ENCODE peak calls at places on chromosome 6, in four cellular contexts. One of them, this sample, is unnamed.

GRCh38 chr6:132648356-132648755 is 10.6 kb downstream of the TAAR1 start:
- DNase-seq in A549: peak
- DNase-seq in HFF-Myc: peak
- DNase-seq in OCI-LY7: no peak
- DNase-seq in this sample: no peak

GRCh38 chr6:46690126-46690525 is 2.4 kb downstream of the TDRD6 start:
- DNase-seq in A549: no peak
- DNase-seq in HFF-Myc: no peak
- DNase-seq in OCI-LY7: no peak
- DNase-seq in this sample: no peak

GRCh38 chr6:40563111-40563510 is 24.1 kb downstream of the LRFN2 start:
- DNase-seq in OCI-LY7: no peak
- DNase-seq in HFF-Myc: no peak
- DNase-seq in A549: no peak
- DNase-seq in this sample: no peak

GRCh38 chr6:115272311-115272710 is 788.4 kb downstream of the FRK start:
- DNase-seq in OCI-LY7: no peak
- DNase-seq in A549: no peak
- DNase-seq in HFF-Myc: no peak
- DNase-seq in this sample: no peak

GRCh38 chr6:154791561-154792317 is 58.5 kb downstream of the SCAF8 start:
- DNase-seq in HFF-Myc: no peak
- DNase-seq in OCI-LY7: no peak
- DNase-seq in A549: no peak
- DNase-seq in this sample: no peak

GRCh38 chr6:111604259-111605099 is 1.2 kb downstream of the TRAF3IP2 start:
- DNase-seq in HFF-Myc: peak
- DNase-seq in A549: no peak
- DNase-seq in OCI-LY7: no peak
- DNase-seq in this sample: no peak

GRCh38 chr6:138973481-138974140 is 14.4 kb downstream of the REPS1 start:
- DNase-seq in A549: peak
- DNase-seq in OCI-LY7: no peak
- DNase-seq in HFF-Myc: no peak
- DNase-seq in this sample: no peak

GRCh38 chr6:25472314-25472713 is 179.7 kb upstream of the SCGN start:
- DNase-seq in HFF-Myc: no peak
- DNase-seq in A549: no peak
- DNase-seq in OCI-LY7: no peak
- DNase-seq in this sample: peak

GRCh38 chr6:80245043-80245442 is 138.6 kb downstream of the BCKDHB start:
- DNase-seq in A549: no peak
- DNase-seq in HFF-Myc: no peak
- DNase-seq in OCI-LY7: no peak
- DNase-seq in this sample: no peak

GRCh38 chr6:44226368-44227137 is 3.2 kb downstream of the SLC29A1 start:
- DNase-seq in OCI-LY7: no peak
- DNase-seq in A549: no peak
- DNase-seq in HFF-Myc: no peak
- DNase-seq in this sample: no peak

DNA sequence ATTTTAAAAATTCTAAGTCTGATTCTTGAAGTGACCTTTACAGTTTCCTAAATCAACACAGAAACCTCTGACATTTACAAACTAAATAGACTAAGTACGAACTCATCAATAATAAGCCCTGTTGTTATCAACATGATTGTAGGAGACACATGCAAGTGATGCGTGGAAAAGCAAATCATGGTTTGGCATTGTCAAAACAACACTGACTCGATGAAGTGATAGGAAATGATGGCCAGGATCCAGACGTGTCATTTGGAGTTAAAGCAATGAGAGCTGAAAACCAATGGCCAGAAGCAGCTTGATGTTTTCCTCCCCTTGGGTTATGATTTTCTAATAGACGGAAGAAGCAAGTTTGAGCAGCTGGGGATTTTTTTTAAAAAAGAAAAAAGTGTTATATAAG is 117.4 kb upstream of the FAM184A start:
- DNase-seq in OCI-LY7: no peak
- DNase-seq in A549: no peak
- DNase-seq in HFF-Myc: no peak
- DNase-seq in this sample: no peak
- H3K4me3 ChIP-seq in OCI-LY7: no peak
- H3K4me3 ChIP-seq in A549: no peak
- H3K4me3 ChIP-seq in HFF-Myc: no peak
- H3K4me3 ChIP-seq in this sample: no peak

DNA sequence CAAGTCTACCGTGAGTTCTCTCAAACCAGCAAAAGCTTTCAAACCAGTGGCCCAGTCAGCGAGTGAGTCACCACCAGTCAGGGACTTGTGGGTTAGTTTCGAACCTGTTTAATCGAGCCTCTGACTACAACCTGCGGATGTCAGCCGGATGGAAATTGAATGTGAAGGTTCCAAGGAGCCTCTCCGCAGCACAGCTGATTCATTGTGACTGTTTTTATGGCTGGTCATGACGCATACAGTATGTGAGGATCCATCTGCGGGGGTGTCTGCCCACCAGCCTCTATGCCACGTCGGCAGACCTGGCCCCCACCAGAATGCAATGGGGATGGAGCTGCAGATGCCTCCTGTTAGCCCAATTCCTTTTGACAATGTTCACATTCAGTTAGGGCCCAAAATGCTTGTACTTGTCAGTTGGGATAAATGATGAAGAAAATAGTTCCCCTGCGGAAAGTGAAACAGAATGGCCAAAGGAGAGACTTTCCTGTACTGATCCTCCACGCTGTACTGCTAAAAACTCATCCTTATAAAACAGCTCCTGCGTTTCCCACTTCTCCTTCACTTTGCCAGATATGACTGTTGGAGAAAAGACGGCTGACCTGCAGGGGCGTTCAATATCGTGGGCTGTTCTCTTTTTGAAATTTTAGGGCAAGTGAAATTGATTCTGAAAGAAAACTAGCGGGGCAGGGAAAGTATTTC is 206.6 kb downstream of the TFAP2B start:
- DNase-seq in A549: no peak
- DNase-seq in HFF-Myc: no peak
- DNase-seq in OCI-LY7: no peak
- DNase-seq in this sample: no peak
- TF ChIP-seq CTCF in A549: no peak
- TF ChIP-seq CTCF in HFF-Myc: no peak
- TF ChIP-seq CTCF in OCI-LY7: no peak
- TF ChIP-seq CTCF in this sample: no peak

GRCh38 chr6:1312193-1312443 is 220 bp downstream of the FOXQ1 start:
- DNase-seq in OCI-LY7: no peak
- DNase-seq in A549: no peak
- DNase-seq in HFF-Myc: no peak
- DNase-seq in this sample: no peak

GRCh38 chr6:1310628-1311399 is 1.1 kb upstream of the FOXQ1 start:
- DNase-seq in OCI-LY7: no peak
- DNase-seq in HFF-Myc: no peak
- DNase-seq in A549: peak
- DNase-seq in this sample: no peak

GRCh38 chr6:1312444-1313363 is 806 bp downstream of the FOXQ1 start:
- DNase-seq in HFF-Myc: no peak
- DNase-seq in OCI-LY7: no peak
- DNase-seq in A549: peak
- DNase-seq in this sample: no peak

GRCh38 chr6:1313364-1313754 is 1.5 kb downstream of the FOXQ1 start:
- DNase-seq in OCI-LY7: no peak
- DNase-seq in HFF-Myc: no peak
- DNase-seq in A549: no peak
- DNase-seq in this sample: no peak

DNA sequence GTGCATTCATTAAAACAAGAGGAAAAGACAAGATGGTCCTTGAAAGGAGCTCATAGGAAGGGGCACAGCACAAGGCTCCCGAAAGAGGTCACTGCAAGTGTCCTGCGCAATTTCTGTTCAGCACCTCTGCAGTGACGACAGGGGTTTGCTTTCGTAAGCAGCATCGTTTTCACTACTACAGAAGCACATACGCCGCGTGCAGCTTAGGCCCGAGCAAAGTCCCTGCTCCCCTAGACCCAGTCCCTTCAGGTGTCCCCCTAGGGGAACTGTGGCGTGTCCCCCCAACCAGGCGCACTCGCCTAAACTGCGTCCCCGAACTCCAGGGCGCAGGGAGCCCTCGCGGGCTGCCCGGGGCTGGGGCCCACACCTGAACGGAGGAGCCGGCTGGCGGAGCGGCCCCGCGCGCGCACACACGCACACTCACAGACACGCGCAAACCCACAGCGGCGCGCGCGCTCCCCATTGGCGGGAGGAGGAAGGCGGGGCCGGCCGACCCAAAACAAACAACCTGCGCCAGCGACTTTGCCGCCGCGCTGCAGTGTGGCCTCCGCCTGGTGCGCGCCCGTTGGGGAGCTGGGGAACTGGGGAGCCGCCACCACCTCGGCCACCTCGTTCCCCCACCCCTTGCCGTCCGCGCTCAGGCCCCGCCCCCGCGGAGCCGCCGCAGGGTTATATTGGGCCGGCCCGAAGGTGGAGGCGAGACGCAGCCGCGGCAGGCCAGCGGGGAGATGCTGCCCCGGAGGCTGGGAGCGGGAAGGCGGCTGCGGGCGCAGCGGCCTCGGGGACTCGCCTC is at the start of gene FOXQ1:
- DNase-seq in A549: peak
- DNase-seq in HFF-Myc: no peak
- DNase-seq in OCI-LY7: no peak
- DNase-seq in this sample: no peak
- H3K4me3 ChIP-seq in A549: peak
- H3K4me3 ChIP-seq in HFF-Myc: peak
- H3K4me3 ChIP-seq in OCI-LY7: no peak
- H3K4me3 ChIP-seq in this sample: peak

GRCh38 chr6:149962461-149963211 is 1.1 kb upstream of the ULBP1 start:
- DNase-seq in A549: no peak
- DNase-seq in HFF-Myc: no peak
- DNase-seq in OCI-LY7: no peak
- DNase-seq in this sample: no peak

GRCh38 chr6:149960488-149960887 is 3.3 kb upstream of the ULBP1 start:
- DNase-seq in HFF-Myc: no peak
- DNase-seq in OCI-LY7: no peak
- DNase-seq in A549: no peak
- DNase-seq in this sample: no peak

GRCh38 chr6:149963212-149963461 is 606 bp upstream of the ULBP1 start:
- DNase-seq in HFF-Myc: peak
- DNase-seq in A549: peak
- DNase-seq in OCI-LY7: peak
- DNase-seq in this sample: no peak

GRCh38 chr6:149963462-149964242 is at the start of gene ULBP1:
- DNase-seq in A549: peak
- DNase-seq in OCI-LY7: peak
- DNase-seq in HFF-Myc: peak
- DNase-seq in this sample: no peak

GRCh38 chr6:149961728-149962425 is 1.9 kb upstream of the ULBP1 start:
- DNase-seq in A549: peak
- DNase-seq in HFF-Myc: no peak
- DNase-seq in OCI-LY7: peak
- DNase-seq in this sample: no peak
- TF ChIP-seq CTCF in A549: no peak
- TF ChIP-seq CTCF in HFF-Myc: no peak
- TF ChIP-seq CTCF in OCI-LY7: peak
- TF ChIP-seq CTCF in this sample: peak